ENCODE peak calls at places on chromosomes 5 and 9, in ten cellular contexts. One of them, this sample, is unnamed. For H3K36me3, the result is how much of the 10 kb centered on the place peaks cover.

GRCh38 chr5:57718155-57718554 is 235.5 kb upstream of the ACTBL2 start:
- DNase-seq in mammary epithelial cell: peak
- DNase-seq in hepatocyte: no peak
- DNase-seq in transverse colon: no peak
- DNase-seq in psoas muscle: no peak
- DNase-seq in tibial artery: no peak
- DNase-seq in Peyer's patch: no peak
- DNase-seq in kidney epithelial cell: peak
- DNase-seq in A673: no peak
- DNase-seq in body of pancreas: no peak
- DNase-seq in this sample: peak

GRCh38 chr5:158976035-158976434 is 123.7 kb downstream of the EBF1 start:
- DNase-seq in tibial artery: no peak
- DNase-seq in mammary epithelial cell: peak
- DNase-seq in psoas muscle: no peak
- DNase-seq in transverse colon: no peak
- DNase-seq in Peyer's patch: no peak
- DNase-seq in hepatocyte: no peak
- DNase-seq in kidney epithelial cell: peak
- DNase-seq in A673: peak
- DNase-seq in body of pancreas: no peak
- DNase-seq in this sample: peak

GRCh38 chr5:14739538-14739937 is 75.0 kb downstream of the OTULIN start:
- DNase-seq in A673: no peak
- DNase-seq in mammary epithelial cell: peak
- DNase-seq in tibial artery: no peak
- DNase-seq in Peyer's patch: no peak
- DNase-seq in transverse colon: no peak
- DNase-seq in body of pancreas: no peak
- DNase-seq in kidney epithelial cell: no peak
- DNase-seq in hepatocyte: no peak
- DNase-seq in psoas muscle: no peak
- DNase-seq in this sample: peak

GRCh38 chr5:10624679-10625078 is 60.8 kb downstream of the ANKRD33B start:
- DNase-seq in hepatocyte: no peak
- DNase-seq in Peyer's patch: no peak
- DNase-seq in psoas muscle: no peak
- DNase-seq in A673: no peak
- DNase-seq in kidney epithelial cell: no peak
- DNase-seq in transverse colon: no peak
- DNase-seq in mammary epithelial cell: no peak
- DNase-seq in body of pancreas: no peak
- DNase-seq in tibial artery: no peak
- DNase-seq in this sample: no peak

GRCh38 chr9:125659954-125660353 is 47.1 kb downstream of the MAPKAP1 start:
- DNase-seq in psoas muscle: no peak
- DNase-seq in transverse colon: no peak
- DNase-seq in kidney epithelial cell: peak
- DNase-seq in hepatocyte: no peak
- DNase-seq in A673: no peak
- DNase-seq in Peyer's patch: no peak
- DNase-seq in mammary epithelial cell: peak
- DNase-seq in body of pancreas: no peak
- DNase-seq in tibial artery: no peak
- DNase-seq in this sample: peak

GRCh38 chr5:146284016-146284415 is 54.6 kb upstream of the POU4F3 start:
- DNase-seq in psoas muscle: no peak
- DNase-seq in A673: no peak
- DNase-seq in Peyer's patch: no peak
- DNase-seq in body of pancreas: no peak
- DNase-seq in mammary epithelial cell: peak
- DNase-seq in transverse colon: no peak
- DNase-seq in kidney epithelial cell: no peak
- DNase-seq in hepatocyte: no peak
- DNase-seq in tibial artery: no peak
- DNase-seq in this sample: no peak

GRCh38 chr5:129698661-129699060 is 49.2 kb upstream of the MINAR2 start:
- DNase-seq in Peyer's patch: no peak
- DNase-seq in psoas muscle: no peak
- DNase-seq in kidney epithelial cell: no peak
- DNase-seq in A673: no peak
- DNase-seq in hepatocyte: no peak
- DNase-seq in body of pancreas: no peak
- DNase-seq in mammary epithelial cell: no peak
- DNase-seq in transverse colon: no peak
- DNase-seq in tibial artery: no peak
- DNase-seq in this sample: no peak

GRCh38 chr5:137751869-137752491 is 2.2 kb downstream of the HNRNPA0 start:
- DNase-seq in A673: peak
- DNase-seq in mammary epithelial cell: peak
- DNase-seq in kidney epithelial cell: peak
- DNase-seq in transverse colon: peak
- DNase-seq in body of pancreas: peak
- DNase-seq in Peyer's patch: no peak
- DNase-seq in hepatocyte: peak
- DNase-seq in psoas muscle: no peak
- DNase-seq in tibial artery: no peak
- DNase-seq in this sample: peak

GRCh38 chr9:19050637-19051591 is 1.7 kb downstream of the RRAGA start:
- DNase-seq in kidney epithelial cell: no peak
- DNase-seq in mammary epithelial cell: no peak
- DNase-seq in Peyer's patch: no peak
- DNase-seq in A673: no peak
- DNase-seq in tibial artery: no peak
- DNase-seq in body of pancreas: no peak
- DNase-seq in transverse colon: no peak
- DNase-seq in psoas muscle: no peak
- DNase-seq in hepatocyte: no peak
- DNase-seq in this sample: no peak

GRCh38 chr9:93955356-93956182 is 414 bp upstream of the BARX1 start:
- DNase-seq in A673: peak
- DNase-seq in Peyer's patch: no peak
- DNase-seq in kidney epithelial cell: no peak
- DNase-seq in body of pancreas: no peak
- DNase-seq in hepatocyte: no peak
- DNase-seq in psoas muscle: no peak
- DNase-seq in mammary epithelial cell: no peak
- DNase-seq in tibial artery: no peak
- DNase-seq in transverse colon: no peak
- DNase-seq in this sample: no peak

GRCh38 chr9:123789893-123790292 is 140.0 kb downstream of the DENND1A start:
- DNase-seq in psoas muscle: no peak
- DNase-seq in hepatocyte: no peak
- DNase-seq in body of pancreas: no peak
- DNase-seq in A673: no peak
- DNase-seq in transverse colon: no peak
- DNase-seq in Peyer's patch: no peak
- DNase-seq in mammary epithelial cell: no peak
- DNase-seq in tibial artery: no peak
- DNase-seq in kidney epithelial cell: no peak
- DNase-seq in this sample: no peak

GRCh38 chr9:111959468-111959941 is 62.9 kb downstream of the UGCG start:
- DNase-seq in Peyer's patch: peak
- DNase-seq in mammary epithelial cell: peak
- DNase-seq in transverse colon: peak
- DNase-seq in hepatocyte: peak
- DNase-seq in psoas muscle: peak
- DNase-seq in A673: no peak
- DNase-seq in kidney epithelial cell: peak
- DNase-seq in tibial artery: no peak
- DNase-seq in body of pancreas: peak
- DNase-seq in this sample: peak

GRCh38 chr9:95383845-95384244 is 66.3 kb upstream of the FANCC start:
- DNase-seq in psoas muscle: no peak
- DNase-seq in transverse colon: no peak
- DNase-seq in kidney epithelial cell: no peak
- DNase-seq in Peyer's patch: no peak
- DNase-seq in tibial artery: no peak
- DNase-seq in hepatocyte: no peak
- DNase-seq in body of pancreas: no peak
- DNase-seq in A673: no peak
- DNase-seq in mammary epithelial cell: no peak
- DNase-seq in this sample: no peak

GRCh38 chr9:127931092-127931881 is 710 bp upstream of the PIP5KL1 start:
- DNase-seq in psoas muscle: no peak
- DNase-seq in body of pancreas: no peak
- DNase-seq in kidney epithelial cell: no peak
- DNase-seq in Peyer's patch: no peak
- DNase-seq in tibial artery: no peak
- DNase-seq in A673: peak
- DNase-seq in transverse colon: no peak
- DNase-seq in mammary epithelial cell: no peak
- DNase-seq in hepatocyte: peak
- DNase-seq in this sample: peak

GRCh38 chr5:38456657-38457056 is 99.8 kb downstream of the LIFR start:
- DNase-seq in psoas muscle: no peak
- DNase-seq in body of pancreas: no peak
- DNase-seq in hepatocyte: no peak
- DNase-seq in A673: no peak
- DNase-seq in Peyer's patch: no peak
- DNase-seq in tibial artery: no peak
- DNase-seq in transverse colon: no peak
- DNase-seq in kidney epithelial cell: no peak
- DNase-seq in mammary epithelial cell: peak
- DNase-seq in this sample: no peak

DNA sequence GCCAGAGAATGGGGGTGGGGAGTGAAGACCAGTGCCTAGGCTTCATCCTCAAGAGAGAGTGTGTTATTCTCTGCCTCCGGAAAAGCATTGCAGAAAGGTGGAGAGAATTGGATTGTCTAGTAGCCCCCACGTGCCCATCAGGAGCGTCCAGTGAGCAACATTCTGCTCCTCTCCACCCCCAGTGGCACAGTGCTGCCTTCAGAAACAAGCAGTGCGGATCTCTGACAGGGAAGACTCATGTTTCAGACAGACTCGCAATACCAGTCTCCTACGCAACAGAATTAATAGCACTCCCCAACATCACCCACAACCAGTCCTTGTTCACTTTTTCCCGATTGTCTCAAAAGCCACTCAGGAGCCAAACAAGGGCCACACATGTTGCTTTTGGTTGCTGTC is 14.9 kb upstream of the CEL start:
- DNase-seq in transverse colon: no peak
- DNase-seq in kidney epithelial cell: no peak
- DNase-seq in hepatocyte: no peak
- DNase-seq in tibial artery: no peak
- DNase-seq in psoas muscle: no peak
- DNase-seq in body of pancreas: no peak
- DNase-seq in Peyer's patch: no peak
- DNase-seq in mammary epithelial cell: no peak
- DNase-seq in A673: no peak
- DNase-seq in this sample: no peak
- H3K36me3 ChIP-seq in transverse colon: under half
- H3K36me3 ChIP-seq in kidney epithelial cell: under half
- H3K36me3 ChIP-seq in hepatocyte: under half
- H3K36me3 ChIP-seq in tibial artery: half or more
- H3K36me3 ChIP-seq in psoas muscle: under half
- H3K36me3 ChIP-seq in body of pancreas: under half
- H3K36me3 ChIP-seq in Peyer's patch: half or more
- H3K36me3 ChIP-seq in mammary epithelial cell: under half
- H3K36me3 ChIP-seq in A673: half or more
- H3K36me3 ChIP-seq in this sample: under half

DNA sequence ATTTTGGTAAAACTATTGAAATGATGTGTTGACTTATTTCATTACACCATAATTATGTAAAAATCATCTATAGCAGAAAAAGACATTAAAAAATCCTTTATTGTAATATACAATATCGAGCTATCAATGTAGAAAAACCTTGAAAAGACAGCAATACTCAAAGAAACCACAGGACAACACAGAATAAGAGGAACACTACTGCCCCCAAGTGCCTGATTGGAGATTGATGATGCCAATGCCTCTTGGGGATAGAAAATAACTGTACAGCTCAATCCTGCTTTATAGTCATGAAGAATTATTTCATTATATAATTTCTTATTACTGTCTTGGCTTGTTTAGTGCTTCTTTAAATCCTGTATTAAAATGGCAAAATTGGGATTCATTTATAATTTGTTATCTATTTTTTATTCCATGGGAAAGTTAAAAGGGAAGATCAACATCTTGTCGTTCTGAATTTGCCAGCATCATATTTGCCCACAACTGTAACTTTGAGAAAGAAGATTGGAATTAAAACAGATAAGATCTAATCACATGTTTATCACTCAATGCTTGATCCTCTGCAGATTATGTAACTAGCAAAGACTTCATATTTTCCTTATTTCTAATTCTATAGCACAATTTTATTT is 337.5 kb downstream of the CDH9 start:
- DNase-seq in psoas muscle: no peak
- DNase-seq in transverse colon: no peak
- DNase-seq in kidney epithelial cell: no peak
- DNase-seq in A673: peak
- DNase-seq in mammary epithelial cell: peak
- DNase-seq in body of pancreas: no peak
- DNase-seq in tibial artery: no peak
- DNase-seq in Peyer's patch: no peak
- DNase-seq in hepatocyte: peak
- DNase-seq in this sample: no peak
- TF ChIP-seq CTCF in psoas muscle: no peak
- TF ChIP-seq CTCF in transverse colon: no peak
- TF ChIP-seq CTCF in kidney epithelial cell: peak
- TF ChIP-seq CTCF in A673: peak
- TF ChIP-seq CTCF in mammary epithelial cell: peak
- TF ChIP-seq CTCF in body of pancreas: peak
- TF ChIP-seq CTCF in tibial artery: peak
- TF ChIP-seq CTCF in Peyer's patch: no peak
- TF ChIP-seq CTCF in hepatocyte: peak
- TF ChIP-seq CTCF in this sample: peak

DNA sequence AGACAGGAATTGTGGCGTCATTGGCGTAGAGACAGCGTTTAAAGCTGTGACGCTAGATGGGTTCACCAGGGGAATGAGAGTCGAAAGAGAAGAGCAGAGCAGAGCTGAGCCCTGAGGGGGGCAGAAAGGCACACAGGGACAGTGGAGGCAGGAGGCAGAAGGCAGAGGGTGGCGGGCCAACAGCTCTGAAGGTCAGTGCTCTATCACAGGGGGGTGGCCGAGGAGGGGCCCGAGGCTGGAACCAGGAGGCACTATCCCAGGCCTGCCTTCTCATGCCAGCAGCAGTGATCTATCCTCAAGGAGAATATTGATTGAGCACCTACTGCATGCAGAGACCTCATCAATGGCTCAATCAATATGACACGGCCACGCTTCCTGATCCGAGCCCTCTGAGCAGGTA is 132.4 kb downstream of the KCNIP1 start:
- DNase-seq in tibial artery: peak
- DNase-seq in body of pancreas: no peak
- DNase-seq in Peyer's patch: no peak
- DNase-seq in mammary epithelial cell: no peak
- DNase-seq in transverse colon: no peak
- DNase-seq in A673: no peak
- DNase-seq in psoas muscle: no peak
- DNase-seq in kidney epithelial cell: no peak
- DNase-seq in hepatocyte: no peak
- DNase-seq in this sample: no peak
- H3K4me3 ChIP-seq in tibial artery: no peak
- H3K4me3 ChIP-seq in body of pancreas: no peak
- H3K4me3 ChIP-seq in Peyer's patch: no peak
- H3K4me3 ChIP-seq in mammary epithelial cell: no peak
- H3K4me3 ChIP-seq in transverse colon: no peak
- H3K4me3 ChIP-seq in A673: no peak
- H3K4me3 ChIP-seq in psoas muscle: no peak
- H3K4me3 ChIP-seq in kidney epithelial cell: no peak
- H3K4me3 ChIP-seq in hepatocyte: no peak
- H3K4me3 ChIP-seq in this sample: no peak

GRCh38 chr9:135104761-135105160 is 17.3 kb downstream of the OLFM1 start:
- DNase-seq in psoas muscle: no peak
- DNase-seq in transverse colon: no peak
- DNase-seq in Peyer's patch: no peak
- DNase-seq in A673: no peak
- DNase-seq in kidney epithelial cell: no peak
- DNase-seq in mammary epithelial cell: no peak
- DNase-seq in body of pancreas: no peak
- DNase-seq in hepatocyte: no peak
- DNase-seq in tibial artery: no peak
- DNase-seq in this sample: no peak
- H3K36me3 ChIP-seq in psoas muscle: under half
- H3K36me3 ChIP-seq in transverse colon: under half
- H3K36me3 ChIP-seq in Peyer's patch: under half
- H3K36me3 ChIP-seq in A673: half or more
- H3K36me3 ChIP-seq in kidney epithelial cell: under half
- H3K36me3 ChIP-seq in mammary epithelial cell: under half
- H3K36me3 ChIP-seq in body of pancreas: under half
- H3K36me3 ChIP-seq in hepatocyte: under half
- H3K36me3 ChIP-seq in tibial artery: under half
- H3K36me3 ChIP-seq in this sample: under half

This sample was measured in brain microvascular endothelial cell.